ENCODE peak calls at places on chromosomes 7 and 10, in five cellular contexts. One of them, this sample, is unnamed.

GRCh38 chr7:27245798-27246691 is 3.4 kb downstream of the EVX1 start:
- DNase-seq in type B pancreatic cell: no peak
- DNase-seq in NCI-H1105 treated with DMSO at 0.1 percent for 48 hours: peak
- DNase-seq in hypothalamus: no peak
- DNase-seq in cardiac fibroblast: no peak
- DNase-seq in this sample: no peak

GRCh38 chr7:130429019-130429418 is 11.8 kb downstream of the CEP41 start:
- DNase-seq in type B pancreatic cell: no peak
- DNase-seq in hypothalamus: no peak
- DNase-seq in cardiac fibroblast: no peak
- DNase-seq in NCI-H1105 treated with DMSO at 0.1 percent for 48 hours: no peak
- DNase-seq in this sample: no peak

GRCh38 chr7:27167916-27168264 is 2.6 kb upstream of the HOXA9 start:
- DNase-seq in NCI-H1105 treated with DMSO at 0.1 percent for 48 hours: peak
- DNase-seq in type B pancreatic cell: no peak
- DNase-seq in cardiac fibroblast: no peak
- DNase-seq in hypothalamus: no peak
- DNase-seq in this sample: no peak

GRCh38 chr7:84040365-84040764 is 154.2 kb downstream of the SEMA3A start:
- DNase-seq in NCI-H1105 treated with DMSO at 0.1 percent for 48 hours: peak
- DNase-seq in cardiac fibroblast: no peak
- DNase-seq in type B pancreatic cell: no peak
- DNase-seq in hypothalamus: no peak
- DNase-seq in this sample: peak

GRCh38 chr7:45089314-45089891 is 634 bp upstream of the NACAD start:
- DNase-seq in cardiac fibroblast: peak
- DNase-seq in hypothalamus: peak
- DNase-seq in type B pancreatic cell: no peak
- DNase-seq in NCI-H1105 treated with DMSO at 0.1 percent for 48 hours: peak
- DNase-seq in this sample: peak

GRCh38 chr10:126384269-126384873 is 3.9 kb downstream of the ADAM12 start:
- DNase-seq in hypothalamus: no peak
- DNase-seq in NCI-H1105 treated with DMSO at 0.1 percent for 48 hours: no peak
- DNase-seq in cardiac fibroblast: peak
- DNase-seq in type B pancreatic cell: no peak
- DNase-seq in this sample: no peak

GRCh38 chr10:20276127-20276979 is 460.1 kb downstream of the PLXDC2 start:
- DNase-seq in hypothalamus: no peak
- DNase-seq in type B pancreatic cell: no peak
- DNase-seq in cardiac fibroblast: no peak
- DNase-seq in NCI-H1105 treated with DMSO at 0.1 percent for 48 hours: peak
- DNase-seq in this sample: no peak

GRCh38 chr7:117401293-117402002 is 25.8 kb downstream of the ASZ1 start:
- DNase-seq in type B pancreatic cell: no peak
- DNase-seq in hypothalamus: no peak
- DNase-seq in NCI-H1105 treated with DMSO at 0.1 percent for 48 hours: no peak
- DNase-seq in cardiac fibroblast: peak
- DNase-seq in this sample: no peak

GRCh38 chr7:95004618-95005282 is 97.4 kb downstream of the PPP1R9A start:
- DNase-seq in hypothalamus: no peak
- DNase-seq in type B pancreatic cell: no peak
- DNase-seq in cardiac fibroblast: no peak
- DNase-seq in NCI-H1105 treated with DMSO at 0.1 percent for 48 hours: peak
- DNase-seq in this sample: no peak

GRCh38 chr10:62651341-62651740 is 153.2 kb upstream of the ADO start:
- DNase-seq in cardiac fibroblast: no peak
- DNase-seq in NCI-H1105 treated with DMSO at 0.1 percent for 48 hours: no peak
- DNase-seq in type B pancreatic cell: no peak
- DNase-seq in hypothalamus: no peak
- DNase-seq in this sample: no peak

GRCh38 chr7:122369756-122370155 is 65.2 kb upstream of the FEZF1 start:
- DNase-seq in hypothalamus: no peak
- DNase-seq in type B pancreatic cell: no peak
- DNase-seq in cardiac fibroblast: no peak
- DNase-seq in NCI-H1105 treated with DMSO at 0.1 percent for 48 hours: no peak
- DNase-seq in this sample: no peak

GRCh38 chr10:1376384-1376945 is 320.3 kb downstream of the WDR37 start:
- DNase-seq in hypothalamus: no peak
- DNase-seq in type B pancreatic cell: no peak
- DNase-seq in cardiac fibroblast: no peak
- DNase-seq in NCI-H1105 treated with DMSO at 0.1 percent for 48 hours: no peak
- DNase-seq in this sample: no peak

GRCh38 chr10:52779541-52780390 is 7.2 kb upstream of the MBL2 start:
- DNase-seq in type B pancreatic cell: peak
- DNase-seq in NCI-H1105 treated with DMSO at 0.1 percent for 48 hours: no peak
- DNase-seq in cardiac fibroblast: peak
- DNase-seq in hypothalamus: no peak
- DNase-seq in this sample: peak

GRCh38 chr7:108014747-108015682 is 12.1 kb upstream of the LAMB1 start:
- DNase-seq in type B pancreatic cell: no peak
- DNase-seq in cardiac fibroblast: peak
- DNase-seq in hypothalamus: no peak
- DNase-seq in NCI-H1105 treated with DMSO at 0.1 percent for 48 hours: no peak
- DNase-seq in this sample: no peak

GRCh38 chr10:47340613-47341170 is 7.5 kb upstream of the RBP3 start:
- DNase-seq in type B pancreatic cell: no peak
- DNase-seq in hypothalamus: no peak
- DNase-seq in cardiac fibroblast: peak
- DNase-seq in NCI-H1105 treated with DMSO at 0.1 percent for 48 hours: peak
- DNase-seq in this sample: no peak

GRCh38 chr7:114151777-114152176 is 233.0 kb upstream of the PPP1R3A start:
- DNase-seq in type B pancreatic cell: no peak
- DNase-seq in hypothalamus: no peak
- DNase-seq in NCI-H1105 treated with DMSO at 0.1 percent for 48 hours: no peak
- DNase-seq in cardiac fibroblast: no peak
- DNase-seq in this sample: no peak

GRCh38 chr10:111944331-111944730 is 239.2 kb downstream of the GPAM start:
- DNase-seq in cardiac fibroblast: no peak
- DNase-seq in hypothalamus: no peak
- DNase-seq in NCI-H1105 treated with DMSO at 0.1 percent for 48 hours: no peak
- DNase-seq in type B pancreatic cell: no peak
- DNase-seq in this sample: no peak

GRCh38 chr10:119449760-119450461 is 92.6 kb downstream of the RGS10 start:
- DNase-seq in cardiac fibroblast: peak
- DNase-seq in type B pancreatic cell: no peak
- DNase-seq in hypothalamus: no peak
- DNase-seq in NCI-H1105 treated with DMSO at 0.1 percent for 48 hours: no peak
- DNase-seq in this sample: no peak

GRCh38 chr10:5587151-5588079 is 62.7 kb downstream of the CALML3 start:
- DNase-seq in cardiac fibroblast: peak
- DNase-seq in hypothalamus: no peak
- DNase-seq in type B pancreatic cell: no peak
- DNase-seq in NCI-H1105 treated with DMSO at 0.1 percent for 48 hours: no peak
- DNase-seq in this sample: no peak

This sample was measured in anterior cingulate cortex.